ENCODE peak calls at places on chromosomes 4 and X, in nine cellular contexts. R is adipocyte; S is stimulated activated CD4-positive, alpha-beta T cell treated with anti-CD3 and anti-CD28 coated beads, Interleukin-12 subunit alpha, Interleukin-12 subunit beta, amount 100 ng/mL, for 4 hours; H is stimulated activated CD8-positive, alpha-beta memory T cell treated with anti-CD3 and anti-CD28 coated beads, Interleukin-4, amount 100 ng/mL, for 4 hours; K is cardiac fibroblast; X is progenitor cell of endocrine pancreas; N is KG1; G is posterior vena cava; Q is WTC11. Y is an unnamed sample.
A peak's percentile ranks its signal among the peaks of the same experiment; 100 is the strongest.

GRCh38 chrX:14927391-14927790 is 54.2 kb downstream of the MOSPD2 start:
- DNase-seq in K (no peak), R (peak; percentile 70), G (no peak), Q (no peak), H (no peak), S (no peak), N (no peak), X (no peak), Y (no peak)

GRCh38 chr4:108013332-108013731 is 23.6 kb downstream of the HADH start:
- DNase-seq in H (no peak), G (no peak), X (no peak), R (no peak), N (no peak), K (no peak), S (no peak), Q (no peak), Y (no peak)

GRCh38 chr4:122764808-122765189 is 32.3 kb downstream of the BBS12 start:
- DNase-seq in X (no peak), S (no peak), K (peak; percentile 96), Q (no peak), N (no peak), R (peak; percentile 94), H (no peak), G (no peak), Y (no peak)

GRCh38 chrX:49876750-49877149 is 2.5 kb upstream of the USP27X start:
- DNase-seq in Q (no peak), K (peak; percentile 40), S (no peak), X (no peak), N (peak; percentile 1), R (peak; percentile 64), H (no peak), G (no peak), Y (no peak)

GRCh38 chr4:169567916-169568315 is 44.5 kb downstream of the NEK1 start:
- DNase-seq in R (no peak), H (no peak), N (no peak), Q (no peak), S (no peak), K (no peak), G (no peak), X (no peak), Y (no peak)

GRCh38 chr4:105896461-105896939 is 1.2 kb downstream of the NPNT start:
- DNase-seq in R (no peak), X (no peak), K (no peak), H (no peak), G (no peak), S (no peak), Q (no peak), N (no peak), Y (no peak)

GRCh38 chr4:106312997-106313522 is 2.9 kb downstream of the TBCK start:
- DNase-seq in G (no peak), N (no peak), Q (no peak), K (no peak), R (peak; percentile 9), X (no peak), H (no peak), S (no peak), Y (no peak)

GRCh38 chrX:97968376-97969104 is 1084.8 kb downstream of the RPA4 start:
- DNase-seq in N (no peak), X (no peak), K (no peak), R (no peak), G (no peak), S (no peak), Q (no peak), H (no peak), Y (no peak)

GRCh38 chrX:71315917-71316316 is 14.4 kb downstream of the ITGB1BP2 start:
- DNase-seq in X (no peak), K (peak; percentile 32), G (no peak), N (no peak), R (peak; percentile 69), S (no peak), H (no peak), Q (no peak), Y (no peak)

GRCh38 chr4:1167244-1167949 is 5.0 kb downstream of the SPON2 start:
- DNase-seq in N (peak; percentile 39), H (peak; percentile 81), S (peak; percentile 82), R (peak; percentile 92), G (peak; percentile 93), Q (peak; percentile 90), K (peak; percentile 88), X (peak; percentile 66), Y (peak; percentile 77)

GRCh38 chr4:101271516-101271915 is 75.8 kb downstream of the PPP3CA start:
- DNase-seq in H (no peak), R (no peak), Q (no peak), X (no peak), G (no peak), S (no peak), K (peak; percentile 25), N (no peak), Y (no peak)

GRCh38 chr4:148998719-148999118 is 556.5 kb upstream of the NR3C2 start:
- DNase-seq in H (no peak), S (no peak), Q (peak; percentile 52), N (no peak), X (no peak), G (no peak), R (peak; percentile 20), K (peak; percentile 25), Y (no peak)

GRCh38 chr4:48944659-48945290 is 38.2 kb upstream of the OCIAD2 start:
- DNase-seq in Q (peak; percentile 66), K (no peak), R (no peak), X (no peak), G (no peak), N (no peak), S (peak; percentile 18), H (peak; percentile 9), Y (no peak)

GRCh38 chr4:124710911-124711310 is 1.6 kb downstream of the ANKRD50 start:
- DNase-seq in N (no peak), K (peak; percentile 50), H (no peak), S (no peak), R (peak; percentile 62), Q (no peak), G (no peak), X (no peak), Y (no peak)

GRCh38 chr4:148254818-148255366 is 187.3 kb downstream of the NR3C2 start:
- DNase-seq in N (no peak), X (no peak), S (no peak), K (no peak), R (no peak), H (no peak), Q (no peak), G (no peak), Y (no peak)

GRCh38 chrX:112834016-112834855 is 6.4 kb downstream of the AMOT start:
- DNase-seq in K (peak; percentile 2), G (no peak), Q (no peak), S (no peak), N (no peak), H (no peak), X (no peak), R (peak; percentile 86), Y (no peak)

GRCh38 chrX:54812306-54812705 is 4.8 kb downstream of the MAGED2 start:
- DNase-seq in R (no peak), G (no peak), S (no peak), N (no peak), Q (no peak), X (no peak), H (no peak), K (no peak), Y (no peak)

GRCh38 chr4:170374770-170375169 is 285.0 kb upstream of the AADAT start:
- DNase-seq in N (peak; percentile 1), H (no peak), Q (peak; percentile 64), G (no peak), X (no peak), R (no peak), K (peak; percentile 25), S (no peak), Y (no peak)

GRCh38 chr4:151238477-151238876 is 38.5 kb upstream of the PRSS48 start:
- DNase-seq in Q (no peak), N (no peak), K (peak; percentile 50), S (no peak), R (peak; percentile 29), H (no peak), X (no peak), G (no peak), Y (no peak)

GRCh38 chrX:55908685-55909212 is 191.2 kb downstream of the RRAGB start:
- DNase-seq in G (no peak), N (no peak), K (peak; percentile 15), S (no peak), X (no peak), Q (peak; percentile 15), R (peak; percentile 7), H (no peak), Y (peak; percentile 16)

GRCh38 chr4:111500871-111501270 is 644.4 kb upstream of the FAM241A start:
- DNase-seq in X (no peak), H (no peak), K (no peak), S (no peak), R (no peak), N (no peak), Q (no peak), G (no peak), Y (no peak)

GRCh38 chrX:134669378-134670098 is 11.3 kb upstream of the PLAC1 start:
- DNase-seq in N (no peak), Q (no peak), G (peak; percentile 81), H (no peak), S (no peak), K (peak; percentile 94), X (no peak), R (peak; percentile 70), Y (no peak)

GRCh38 chrX:39518451-39519212 is 579.1 kb downstream of the BCOR start:
- DNase-seq in R (peak; percentile 0), G (no peak), K (no peak), N (no peak), X (no peak), Q (no peak), S (no peak), H (no peak), Y (no peak)

GRCh38 chr4:179165339-179165738 is 1723.1 kb upstream of the AGA start:
- DNase-seq in S (no peak), Q (no peak), X (no peak), N (no peak), G (no peak), K (no peak), H (no peak), R (no peak), Y (no peak)

GRCh38 chr4:3709061-3709845 is 56.9 kb upstream of the ADRA2C start:
- DNase-seq in X (no peak), N (no peak), G (peak; percentile 58), Q (no peak), H (no peak), R (no peak), K (no peak), S (no peak), Y (no peak)

GRCh38 chr4:102868153-102868781 is 525 bp upstream of the CISD2 start:
- DNase-seq in S (peak; percentile 25), H (no peak), K (no peak), X (no peak), Q (peak; percentile 19), R (no peak), G (peak; percentile 81), N (no peak), Y (peak; percentile 26)

GRCh38 chr4:53592686-53593641 is 1.7 kb upstream of the LNX1 start:
- DNase-seq in S (no peak), X (peak; percentile 43), K (peak; percentile 51), R (no peak), H (no peak), G (no peak), Q (peak; percentile 87), N (no peak), Y (no peak)